ENCODE peak calls at places on chromosomes 13 and 19, in seven cellular contexts. T is neural crest cell, G is cardiac muscle cell, V is K562, X is GM23338, U is transverse colon, D is tibial artery. M is an unnamed sample.

GRCh38 chr19:33815410-33816340 is 19.0 kb downstream of the KCTD15 start:
- DNase-seq in U (no peak), G (no peak), V (peak; percentile 38), X (no peak), T (no peak), D (peak; percentile 16), M (no peak)

GRCh38 chr13:41603917-41604316 is 146.6 kb downstream of the RGCC start:
- DNase-seq in G (no peak), U (no peak), X (no peak), V (peak; percentile 30), T (no peak), D (no peak), M (no peak)

GRCh38 chr13:110349239-110349638 is 42.2 kb downstream of the COL4A2 start:
- DNase-seq in X (no peak), G (no peak), T (no peak), V (no peak), D (no peak), U (no peak), M (no peak)

GRCh38 chr13:84985860-84986259 is 813.4 kb downstream of the SLITRK6 start:
- DNase-seq in X (peak; percentile 34), G (no peak), T (no peak), U (no peak), V (no peak), D (no peak), M (no peak)

GRCh38 chr13:20518652-20519051 is 7.0 kb downstream of the CRYL1 start:
- DNase-seq in G (no peak), T (no peak), X (no peak), U (no peak), V (no peak), D (no peak), M (no peak)

GRCh38 chr19:21838646-21839045 is 2.7 kb upstream of the ZNF43 start:
- DNase-seq in U (no peak), T (no peak), X (no peak), D (no peak), V (no peak), G (no peak), M (no peak)

GRCh38 chr13:98214008-98214643 is 37.1 kb upstream of the RNF113B start:
- DNase-seq in G (no peak), U (no peak), D (no peak), V (no peak), X (no peak), T (peak; percentile 9), M (no peak)

GRCh38 chr19:48190288-48191284 is 20.1 kb downstream of the ZSWIM9 start:
- DNase-seq in D (no peak), X (peak; percentile 98), T (peak; percentile 44), G (peak; percentile 17), V (peak; percentile 84), U (peak; percentile 26), M (peak; percentile 42)

GRCh38 chr19:6481541-6482342 is at the start of gene DENND1C:
- DNase-seq in V (peak; percentile 71), X (peak; percentile 74), T (peak; percentile 53), U (peak; percentile 66), G (peak; percentile 54), D (no peak), M (peak; percentile 61)

GRCh38 chr19:45074744-45075143 is 1.5 kb downstream of the ZNF296 start:
- DNase-seq in X (peak; percentile 62), T (no peak), U (no peak), D (no peak), V (no peak), G (no peak), M (no peak)

GRCh38 chr19:18391509-18392075 is 5.6 kb downstream of the GDF15 start:
- DNase-seq in D (no peak), T (no peak), U (no peak), G (no peak), X (no peak), V (no peak), M (no peak)
- TF ChIP-seq CTCF in D (no peak), T (no peak), U (no peak), G (no peak), X (no peak), V (no peak), M (no peak)

GRCh38 chr19:1811942-1812425 is at the start of gene ATP8B3:
- DNase-seq in T (no peak), U (no peak), V (no peak), D (no peak), X (peak; percentile 61), G (no peak), M (no peak)
- TF ChIP-seq CTCF in T (peak; percentile 25), U (peak; percentile 15), V (peak; percentile 24), D (no peak), X (peak; percentile 41), G (peak; percentile 8), M (no peak)

GRCh38 chr19:18490719-18491118 is 31.2 kb downstream of the ELL start:
- DNase-seq in U (no peak), D (no peak), T (no peak), X (no peak), V (no peak), G (no peak), M (no peak)

GRCh38 chr19:18488403-18488723 is 33.5 kb downstream of the ELL start:
- DNase-seq in D (no peak), T (no peak), G (no peak), V (no peak), U (no peak), X (no peak), M (no peak)

GRCh38 chr19:18487576-18488402 is 34.1 kb downstream of the ELL start:
- DNase-seq in U (no peak), G (no peak), D (no peak), T (no peak), V (no peak), X (no peak), M (no peak)

GRCh38 chr19:18489627-18490184 is 32.2 kb downstream of the ELL start:
- DNase-seq in D (no peak), T (no peak), X (no peak), G (no peak), U (no peak), V (no peak), M (no peak)

DNA sequence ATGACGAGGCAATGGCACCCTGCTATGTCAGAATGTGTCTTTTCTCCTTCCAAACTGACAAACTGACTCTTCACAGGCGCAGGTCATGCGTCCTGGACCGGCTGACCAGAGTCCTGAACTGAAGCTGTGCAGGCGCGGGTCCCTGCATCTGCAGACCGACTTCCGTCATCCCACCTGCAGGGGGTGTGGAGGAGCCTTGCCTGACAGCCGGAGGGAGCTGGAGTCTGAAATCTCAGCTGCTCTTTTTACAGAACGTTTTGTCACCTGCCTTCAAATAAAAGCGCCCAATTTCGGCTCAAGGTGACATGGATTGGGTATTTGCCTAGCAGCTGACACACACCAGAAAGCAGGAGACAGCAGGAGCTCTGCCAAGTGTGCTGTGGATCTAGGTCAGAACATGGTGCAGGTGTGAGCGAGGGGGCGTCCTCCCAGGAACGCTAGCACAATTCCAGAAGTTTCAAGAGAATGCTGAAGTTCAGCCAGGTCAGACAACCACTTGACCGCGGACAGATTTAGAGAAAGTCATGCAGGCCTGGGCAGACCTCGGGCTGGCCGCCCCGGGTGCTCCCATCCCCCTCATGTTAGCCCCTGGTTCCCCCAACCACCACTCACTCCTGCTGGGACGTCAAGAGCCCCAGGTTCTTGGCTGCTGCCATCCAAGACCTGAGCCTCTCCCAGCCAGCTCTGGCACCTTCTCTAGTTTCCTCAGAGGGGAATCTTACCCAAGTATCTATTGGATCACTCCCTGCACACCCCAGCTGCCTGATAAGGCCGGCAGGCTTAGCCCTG is 32.8 kb downstream of the ELL start:
- DNase-seq in T (peak; percentile 53), D (no peak), G (peak; percentile 84), U (peak; percentile 45), X (peak; percentile 85), V (peak; percentile 68), M (peak; percentile 62)
- TF ChIP-seq CTCF in T (peak; percentile 54), D (peak; percentile 20), G (peak; percentile 25), U (peak; percentile 27), X (peak; percentile 53), V (peak; percentile 60), M (peak; percentile 9)

GRCh38 chr13:61255035-61255796 is 160.4 kb downstream of the PCDH20 start:
- DNase-seq in V (no peak), G (peak; percentile 30), X (peak; percentile 78), U (no peak), T (no peak), D (no peak), M (peak; percentile 41)
- TF ChIP-seq CTCF in V (no peak), G (peak; percentile 32), X (peak; percentile 74), U (no peak), T (peak; percentile 51), D (no peak), M (peak; percentile 55)

M was measured in endothelial cell.